ENCODE peak calls at places on chromosomes 1 and 21, in six cellular contexts. B is GM23338, I is SK-N-SH, Q is BE2C, W is endodermal cell, P is HFF-Myc. V is an unnamed sample.
A peak's percentile ranks its signal among the peaks of the same experiment; 100 is the strongest.

GRCh38 chr1:41482906-41483895 is 1.3 kb downstream of the EDN2 start:
- DNase-seq in B (no peak), I (peak; percentile 73), Q (no peak), W (peak; percentile 52), P (peak; percentile 75), V (peak; percentile 55)

GRCh38 chr21:36973986-36974850 is 7.7 kb upstream of the HLCS start:
- DNase-seq in B (no peak), I (no peak), Q (no peak), W (no peak), P (no peak), V (no peak)

GRCh38 chr1:77538956-77539509 is 143.4 kb downstream of the ZZZ3 start:
- DNase-seq in B (no peak), I (no peak), Q (no peak), W (no peak), P (peak; percentile 47), V (peak; percentile 73)

GRCh38 chr1:233170741-233171140 is 124.8 kb downstream of the PCNX2 start:
- DNase-seq in B (no peak), I (no peak), Q (no peak), W (no peak), P (no peak), V (no peak)

GRCh38 chr1:90773812-90774211 is 56.7 kb upstream of the BARHL2 start:
- DNase-seq in B (no peak), I (no peak), Q (no peak), W (no peak), P (no peak), V (no peak)

GRCh38 chr1:70043806-70044205 is 161.6 kb downstream of the LRRC40 start:
- DNase-seq in B (peak; percentile 13), I (no peak), Q (no peak), W (no peak), P (peak; percentile 63), V (peak; percentile 92)

GRCh38 chr1:154556422-154556821 is 2.0 kb downstream of the UBE2Q1 start:
- DNase-seq in B (peak; percentile 68), I (no peak), Q (no peak), W (peak; percentile 70), P (no peak), V (no peak)

GRCh38 chr1:158819461-158820443 is 11.4 kb upstream of the MNDA start:
- DNase-seq in B (no peak), I (no peak), Q (no peak), W (no peak), P (no peak), V (no peak)

GRCh38 chr1:208910161-208910560 is 666.0 kb upstream of the PLXNA2 start:
- DNase-seq in B (no peak), I (no peak), Q (no peak), W (no peak), P (no peak), V (no peak)

GRCh38 chr1:15938628-15939161 is 37.2 kb downstream of the ZBTB17 start:
- DNase-seq in B (no peak), I (no peak), Q (no peak), W (peak; percentile 41), P (no peak), V (no peak)

GRCh38 chr1:116105996-116106395 is 5.2 kb upstream of the MAB21L3 start:
- DNase-seq in B (no peak), I (no peak), Q (no peak), W (no peak), P (no peak), V (no peak)

GRCh38 chr1:18634276-18634675 is 3.6 kb downstream of the PAX7 start:
- DNase-seq in B (no peak), I (no peak), Q (no peak), W (no peak), P (no peak), V (no peak)

GRCh38 chr1:48470506-48470905 is 1.5 kb downstream of the SPATA6 start:
- DNase-seq in B (peak; percentile 42), I (no peak), Q (no peak), W (peak; percentile 74), P (no peak), V (peak; percentile 11)

GRCh38 chr1:7611421-7612010 is 159.6 kb upstream of the VAMP3 start:
- DNase-seq in B (no peak), I (no peak), Q (no peak), W (no peak), P (no peak), V (no peak)

GRCh38 chr1:44318097-44319088 is 36.7 kb downstream of the ERI3 start:
- DNase-seq in B (peak; percentile 95), I (peak; percentile 72), Q (peak; percentile 52), W (peak; percentile 83), P (no peak), V (peak; percentile 46)

GRCh38 chr21:45358261-45358670 is 46.7 kb upstream of the COL18A1 start:
- DNase-seq in B (no peak), I (no peak), Q (no peak), W (no peak), P (no peak), V (no peak)

GRCh38 chr21:46532080-46532479 is 72.8 kb downstream of the S100B start:
- DNase-seq in B (no peak), I (no peak), Q (no peak), W (no peak), P (no peak), V (no peak)

GRCh38 chr1:53371121-53371666 is 43.3 kb upstream of the LRP8 start:
- DNase-seq in B (peak; percentile 21), I (peak; percentile 77), Q (peak; percentile 55), W (peak; percentile 79), P (no peak), V (no peak)

GRCh38 chr1:225224287-225224686 is 203.6 kb downstream of the LBR start:
- DNase-seq in B (no peak), I (no peak), Q (no peak), W (no peak), P (no peak), V (no peak)

GRCh38 chr1:206489980-206490534 is 17.3 kb upstream of the RASSF5 start:
- DNase-seq in B (peak; percentile 90), I (peak; percentile 87), Q (peak; percentile 83), W (peak; percentile 96), P (no peak), V (peak; percentile 70)

GRCh38 chr1:40877681-40878080 is 15.5 kb upstream of the CITED4 start:
- DNase-seq in B (peak; percentile 52), I (peak; percentile 35), Q (peak; percentile 19), W (peak; percentile 66), P (no peak), V (peak; percentile 82)

GRCh38 chr1:27137022-27137542 is 17.8 kb downstream of the SLC9A1 start:
- DNase-seq in B (peak; percentile 55), I (no peak), Q (no peak), W (peak; percentile 62), P (no peak), V (no peak)

GRCh38 chr1:116179398-116179797 is 68.2 kb downstream of the MAB21L3 start:
- DNase-seq in B (no peak), I (no peak), Q (no peak), W (no peak), P (no peak), V (no peak)

GRCh38 chr1:65265296-65266271 is 43.8 kb upstream of the DNAJC6 start:
- DNase-seq in B (peak; percentile 95), I (peak; percentile 89), Q (peak; percentile 72), W (peak; percentile 89), P (no peak), V (peak; percentile 51)

GRCh38 chr21:41673596-41674335 is 93.1 kb downstream of the RIPK4 start:
- DNase-seq in B (no peak), I (no peak), Q (no peak), W (no peak), P (no peak), V (no peak)

GRCh38 chr1:5983361-5984103 is 8.7 kb downstream of the NPHP4 start:
- DNase-seq in B (no peak), I (no peak), Q (no peak), W (no peak), P (peak; percentile 78), V (peak; percentile 56)

GRCh38 chr1:80535446-80535845 is 1265.3 kb upstream of the ADGRL2 start:
- DNase-seq in B (peak; percentile 5), I (no peak), Q (no peak), W (no peak), P (no peak), V (no peak)
- TF ChIP-seq CTCF in B (no peak), I (no peak), Q (no peak), W (no peak), P (no peak), V (no peak)

DNA sequence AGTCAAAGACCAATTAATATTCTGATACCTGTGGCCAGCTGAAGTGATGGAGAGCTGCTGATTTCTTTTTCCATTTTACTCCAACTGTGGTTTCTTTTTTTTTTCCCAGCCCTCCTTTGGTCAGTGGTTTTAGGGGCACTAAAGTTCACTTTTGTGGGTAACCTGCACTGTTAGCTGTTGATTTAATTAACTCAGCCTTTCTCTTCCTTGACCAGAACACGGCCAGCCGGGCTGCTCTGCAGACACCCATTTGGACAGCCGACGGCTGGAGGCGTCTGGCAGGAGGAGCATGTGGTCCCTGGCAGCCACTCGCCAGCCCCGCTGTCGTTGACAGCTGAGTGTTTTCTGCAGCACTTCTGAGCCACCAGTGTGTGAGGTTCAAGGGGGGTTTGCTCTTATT is 136.2 kb upstream of the RUNX3 start:
- DNase-seq in B (no peak), I (peak; percentile 84), Q (peak; percentile 61), W (no peak), P (no peak), V (no peak)
- H3K4me3 ChIP-seq in B (no peak overlapping the region), I (no peak overlapping the region), Q (no peak overlapping the region), W (no peak overlapping the region), P (no peak overlapping the region), V (no peak overlapping the region)

GRCh38 chr1:58783090-58783992 is 506 bp downstream of the JUN start:
- DNase-seq in B (peak; percentile 54), I (peak; percentile 59), Q (peak; percentile 36), W (peak; percentile 78), P (no peak), V (peak; percentile 27)

GRCh38 chr1:58783993-58784757 is at the start of gene JUN:
- DNase-seq in B (peak; percentile 99), I (peak; percentile 96), Q (peak; percentile 96), W (peak; percentile 99), P (peak; percentile 99), V (peak; percentile 100)

GRCh38 chr1:58786184-58786926 is 2.5 kb upstream of the JUN start:
- DNase-seq in B (no peak), I (no peak), Q (no peak), W (no peak), P (no peak), V (no peak)

GRCh38 chr1:58785424-58786058 is 1.7 kb upstream of the JUN start:
- DNase-seq in B (peak; percentile 62), I (no peak), Q (peak; percentile 6), W (peak; percentile 85), P (no peak), V (peak; percentile 87)

GRCh38 chr1:58784758-58785423 is 1.0 kb upstream of the JUN start:
- DNase-seq in B (peak; percentile 76), I (peak; percentile 70), Q (peak; percentile 77), W (peak; percentile 90), P (no peak), V (peak; percentile 93)
- TF ChIP-seq CTCF in B (peak; percentile 64), I (peak; percentile 82), Q (peak; percentile 58), W (peak; percentile 81), P (peak; percentile 67), V (peak; percentile 69)

DNA sequence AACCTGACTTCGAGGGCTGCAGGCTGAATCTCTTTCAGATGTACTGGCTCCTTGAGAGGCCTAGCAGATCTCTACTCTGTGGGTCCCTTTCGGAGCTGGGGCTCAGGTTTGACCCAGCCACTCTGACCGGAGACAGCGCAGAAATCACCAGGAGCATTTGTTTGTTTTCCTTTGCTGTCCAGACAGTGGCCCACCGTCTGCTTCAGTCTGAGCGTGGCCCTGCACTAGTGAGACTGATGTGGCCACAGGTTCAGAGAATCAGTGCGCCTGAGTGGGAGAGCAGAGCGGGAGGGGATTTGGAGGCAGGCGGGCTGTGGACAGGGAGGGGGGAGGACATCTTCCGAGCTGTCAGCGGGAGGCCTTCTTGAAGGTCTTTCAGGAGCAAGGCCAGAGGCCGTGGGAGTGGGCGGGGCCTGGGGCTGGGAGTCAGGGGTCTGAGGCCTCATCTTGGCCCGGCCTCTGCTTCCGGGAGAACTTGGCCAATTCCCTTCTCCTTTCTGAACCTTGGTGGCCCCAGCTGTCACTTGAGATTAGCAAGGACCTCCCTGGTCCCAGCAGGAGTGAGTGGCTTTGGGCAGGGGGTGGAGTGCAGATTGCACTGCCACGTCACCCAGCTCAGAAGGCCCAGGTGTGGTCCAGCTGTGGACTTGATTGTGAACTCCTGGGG is 8.1 kb downstream of the TNFRSF1B start:
- DNase-seq in B (no peak), I (no peak), Q (no peak), W (peak; percentile 72), P (no peak), V (no peak)
- H3K4me3 ChIP-seq in B (no peak overlapping the region), I (no peak overlapping the region), Q (no peak overlapping the region), W (no peak overlapping the region), P (no peak overlapping the region), V (no peak overlapping the region)